ENCODE peak calls at places on chromosome 1, in eight cellular contexts. N is AG09309, X is tibial nerve, K is GM23338, Q is IMR-90, V is AG04449, T is psoas muscle, F is fibroblast of lung. E is an unnamed sample.

GRCh38 chr1:146039844-146040194 is 18.3 kb upstream of the HJV start:
- DNase-seq in V (no peak), X (no peak), F (no peak), Q (no peak), K (peak; percentile 34), N (no peak), T (no peak), E (no peak)

GRCh38 chr1:15386128-15386824 is 23.4 kb upstream of the EFHD2 start:
- DNase-seq in K (peak; percentile 57), Q (no peak), T (no peak), F (peak; percentile 35), N (no peak), X (no peak), V (no peak), E (no peak)

GRCh38 chr1:178093958-178094751 is at the start of gene RASAL2:
- DNase-seq in K (peak; percentile 90), X (peak; percentile 18), N (no peak), V (no peak), Q (peak; percentile 46), F (peak; percentile 61), T (peak; percentile 73), E (peak; percentile 67)

GRCh38 chr1:96559707-96560588 is 161.6 kb upstream of the PTBP2 start:
- DNase-seq in T (peak; percentile 60), K (peak; percentile 87), Q (peak; percentile 99), N (peak; percentile 94), X (no peak), V (peak; percentile 90), F (peak; percentile 99), E (peak; percentile 94)

GRCh38 chr1:116476321-116476720 is 94.5 kb downstream of the CD58 start:
- DNase-seq in K (no peak), V (no peak), X (no peak), N (no peak), F (no peak), Q (no peak), T (no peak), E (no peak)

GRCh38 chr1:64323054-64323453 is 119.6 kb downstream of the UBE2U start:
- DNase-seq in K (no peak), N (peak; percentile 51), X (no peak), V (no peak), Q (no peak), T (no peak), F (peak; percentile 24), E (no peak)

GRCh38 chr1:221810406-221810805 is 68.5 kb upstream of the DUSP10 start:
- DNase-seq in T (no peak), V (peak; percentile 67), X (no peak), Q (peak; percentile 90), K (no peak), F (peak; percentile 91), N (no peak), E (peak; percentile 80)

GRCh38 chr1:224353975-224354930 is 2.4 kb upstream of the CNIH4 start:
- DNase-seq in V (no peak), K (no peak), N (no peak), F (no peak), Q (peak; percentile 8), X (no peak), T (no peak), E (no peak)

GRCh38 chr1:69523032-69523431 is 44.7 kb upstream of the LRRC7 start:
- DNase-seq in K (no peak), F (peak; percentile 93), X (no peak), Q (peak; percentile 87), T (no peak), N (peak; percentile 43), V (peak; percentile 56), E (peak; percentile 70)

GRCh38 chr1:202221911-202222909 is 28.6 kb downstream of the LGR6 start:
- DNase-seq in N (no peak), V (no peak), Q (no peak), X (no peak), K (no peak), F (no peak), T (no peak), E (no peak)

GRCh38 chr1:99326215-99326949 is 62.1 kb downstream of the PLPPR4 start:
- DNase-seq in N (no peak), X (no peak), F (no peak), Q (no peak), T (no peak), K (peak; percentile 44), V (no peak), E (peak; percentile 2)

GRCh38 chr1:78570539-78570938 is 49.7 kb upstream of the IFI44L start:
- DNase-seq in V (no peak), F (no peak), Q (no peak), X (no peak), K (peak; percentile 54), N (no peak), T (no peak), E (no peak)
- TF ChIP-seq CTCF in V (no peak), F (no peak), Q (no peak), X (no peak), K (peak; percentile 50), N (no peak), T (no peak), E (no peak)

DNA sequence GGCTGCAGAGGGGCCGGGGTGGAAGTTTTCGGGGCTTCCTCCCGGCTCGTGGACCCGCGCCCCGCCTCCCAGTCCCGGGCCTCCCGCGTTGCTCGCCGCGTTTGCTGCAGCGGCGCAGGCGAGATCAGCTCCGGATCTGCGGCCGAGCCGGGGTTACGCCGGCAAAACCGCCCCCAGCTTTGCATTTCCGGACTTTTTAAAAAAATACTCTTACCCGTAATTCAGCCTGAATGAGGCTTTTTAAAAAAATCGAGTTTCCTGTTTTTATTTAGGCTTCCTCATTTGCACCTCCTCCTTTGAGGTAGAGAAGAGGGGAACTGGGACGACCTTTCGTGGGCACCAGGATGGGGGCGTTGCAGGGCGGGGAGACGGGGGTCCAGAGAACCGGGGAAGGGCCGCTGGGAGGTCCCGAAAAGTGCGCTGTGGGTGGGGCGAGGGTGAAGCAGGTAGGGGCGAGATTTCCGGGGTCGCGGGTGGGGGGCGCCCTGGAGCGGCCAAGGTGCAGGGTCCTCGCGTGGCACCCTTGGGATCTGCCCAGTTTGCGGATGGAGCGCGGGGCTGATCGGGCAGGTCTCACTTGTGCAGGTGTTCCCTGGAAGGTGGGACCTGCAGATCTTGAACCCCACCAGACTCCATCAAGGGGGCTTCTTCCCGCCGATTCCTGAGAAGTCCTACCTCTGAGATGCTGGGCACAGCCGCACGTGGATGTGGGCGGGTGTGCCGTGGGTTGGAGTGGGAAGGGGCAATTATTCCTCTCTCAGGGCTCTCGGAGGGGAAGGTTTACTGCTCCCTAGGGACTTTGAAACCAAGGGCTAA is 1.1 kb downstream of the PIK3CD start:
- DNase-seq in N (no peak), F (no peak), Q (peak; percentile 15), T (peak; percentile 33), X (no peak), V (no peak), K (peak; percentile 47), E (peak; percentile 18)
- H3K4me3 ChIP-seq in N (peak overlapping the region; percentile 31), F (no peak overlapping the region), Q (peak overlapping the region; percentile 55), T (peak overlapping the region; percentile 67), X (peak overlapping the region; percentile 58), V (peak overlapping the region; percentile 54), K (peak overlapping the region; percentile 79), E (peak overlapping the region; percentile 41)

GRCh38 chr1:59915516-59915915 is 11.1 kb downstream of the CYP2J2 start:
- DNase-seq in F (no peak), K (no peak), V (no peak), T (no peak), X (no peak), N (no peak), Q (no peak), E (no peak)

GRCh38 chr1:59919742-59920141 is 6.8 kb downstream of the CYP2J2 start:
- DNase-seq in N (no peak), T (no peak), Q (no peak), F (no peak), X (no peak), K (no peak), V (no peak), E (no peak)

GRCh38 chr1:59917785-59918180 is 8.8 kb downstream of the CYP2J2 start:
- DNase-seq in Q (no peak), T (no peak), K (no peak), F (no peak), V (no peak), N (no peak), X (no peak), E (no peak)

GRCh38 chr1:59917026-59917784 is 9.4 kb downstream of the CYP2J2 start:
- DNase-seq in V (no peak), Q (no peak), X (no peak), T (no peak), F (no peak), N (no peak), K (no peak), E (no peak)
- TF ChIP-seq CTCF in V (no peak), Q (no peak), X (no peak), T (no peak), F (no peak), N (no peak), K (no peak), E (no peak)

GRCh38 chr1:1162597-1163537 is 10.8 kb upstream of the TTLL10 start:
- DNase-seq in V (no peak), T (peak; percentile 7), K (peak; percentile 72), Q (no peak), X (no peak), N (no peak), F (no peak), E (no peak)
- H3K4me3 ChIP-seq in V (no peak overlapping the region), T (no peak overlapping the region), K (peak overlapping the region; percentile 46), Q (no peak overlapping the region), X (peak overlapping the region; percentile 17), N (no peak overlapping the region), F (no peak overlapping the region), E (no peak overlapping the region)

GRCh38 chr1:18974005-18974404 is 17.5 kb upstream of the IFFO2 start:
- DNase-seq in T (no peak), K (no peak), Q (no peak), V (no peak), N (no peak), X (no peak), F (no peak), E (no peak)

GRCh38 chr1:18970762-18971161 is 14.3 kb upstream of the IFFO2 start:
- DNase-seq in F (no peak), T (no peak), V (no peak), Q (no peak), N (no peak), K (no peak), X (no peak), E (no peak)

GRCh38 chr1:18972991-18973390 is 16.5 kb upstream of the IFFO2 start:
- DNase-seq in Q (peak; percentile 34), V (no peak), X (no peak), K (no peak), F (no peak), N (no peak), T (no peak), E (peak; percentile 23)

GRCh38 chr1:18973446-18973955 is 17.0 kb upstream of the IFFO2 start:
- DNase-seq in Q (no peak), K (no peak), X (no peak), T (no peak), F (no peak), V (no peak), N (no peak), E (no peak)

DNA sequence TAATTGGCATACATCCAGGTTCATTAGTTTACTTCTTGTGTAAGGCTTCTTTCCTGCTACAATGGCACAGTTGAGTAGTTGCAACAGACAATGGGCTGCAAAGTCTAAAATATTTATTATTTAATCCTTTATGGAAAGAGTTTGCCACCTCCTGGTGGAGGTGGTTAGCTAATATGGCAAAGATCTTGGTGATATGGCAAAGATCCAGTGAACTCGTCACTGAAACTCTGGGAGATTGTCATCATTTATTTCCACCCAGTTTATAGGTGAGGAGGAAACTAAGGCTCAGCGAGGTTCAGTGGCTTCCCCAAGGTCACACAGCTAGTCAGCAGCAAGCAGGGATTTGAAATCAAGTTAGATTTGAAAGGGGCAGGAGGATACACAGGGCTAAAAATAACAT is 16.1 kb upstream of the IFFO2 start:
- DNase-seq in K (no peak), Q (peak; percentile 26), N (no peak), X (no peak), F (no peak), T (no peak), V (no peak), E (peak; percentile 45)
- TF ChIP-seq CTCF in K (peak; percentile 27), Q (peak; percentile 43), N (peak; percentile 30), X (peak; percentile 18), F (peak; percentile 41), T (peak; percentile 37), V (no peak), E (peak; percentile 24)

E was measured in cardiac fibroblast.